ENCODE peak calls at places on chromosomes 13 and 19, in six cellular contexts. R is progenitor cell of endocrine pancreas; D is type B pancreatic cell; I is activated naive CD8-positive, alpha-beta T cell treated with anti-CD3 and anti-CD28 coated beads for 36 hours; Y is NCI-H1048; B is upper lobe of right lung. P is an unnamed sample.

GRCh38 chr13:23384111-23384510 is 49.4 kb downstream of the SACS start:
- DNase-seq in D (no peak), I (no peak), Y (no peak), B (no peak), R (no peak), P (peak; percentile 68)

GRCh38 chr19:5186293-5187050 is 154.1 kb downstream of the PTPRS start:
- DNase-seq in D (no peak), R (no peak), B (no peak), Y (no peak), I (no peak), P (peak; percentile 15)

GRCh38 chr13:110555601-110556223 is 5.8 kb downstream of the RAB20 start:
- DNase-seq in B (no peak), D (no peak), Y (no peak), I (no peak), R (no peak), P (no peak)

GRCh38 chr13:97445504-97446187 is 11.7 kb downstream of the RAP2A start:
- DNase-seq in D (no peak), Y (no peak), R (no peak), I (no peak), B (no peak), P (no peak)

GRCh38 chr19:10896851-10897526 is 25.6 kb downstream of the CARM1 start:
- DNase-seq in D (no peak), B (no peak), R (no peak), Y (peak; percentile 72), I (no peak), P (no peak)

GRCh38 chr19:45782820-45783785 is 813 bp upstream of the DMPK start:
- DNase-seq in B (no peak), D (no peak), I (no peak), R (no peak), Y (no peak), P (peak; percentile 32)

GRCh38 chr13:67018775-67019174 is 211.4 kb downstream of the PCDH9 start:
- DNase-seq in B (no peak), D (no peak), I (no peak), R (no peak), Y (no peak), P (no peak)

GRCh38 chr13:95056266-95056665 is 245.0 kb downstream of the ABCC4 start:
- DNase-seq in R (no peak), D (no peak), I (no peak), Y (no peak), B (no peak), P (no peak)

GRCh38 chr19:6963937-6964336 is 57.3 kb downstream of the MBD3L2B start:
- DNase-seq in Y (no peak), B (no peak), D (no peak), I (peak; percentile 9), R (no peak), P (no peak)

GRCh38 chr19:14265285-14266036 is 59.5 kb upstream of the ADGRL1 start:
- DNase-seq in Y (no peak), R (no peak), I (no peak), B (no peak), D (no peak), P (no peak)

GRCh38 chr19:888615-889385 is 4.2 kb downstream of the MED16 start:
- DNase-seq in D (no peak), Y (no peak), B (no peak), I (no peak), R (no peak), P (no peak)

GRCh38 chr13:113427562-113428468 is 25.5 kb downstream of the ADPRHL1 start:
- DNase-seq in Y (no peak), D (no peak), R (no peak), B (no peak), I (no peak), P (no peak)

GRCh38 chr19:3656073-3656746 is 29.6 kb upstream of the CACTIN start:
- DNase-seq in Y (no peak), I (no peak), D (no peak), R (no peak), B (no peak), P (no peak)

GRCh38 chr13:23182142-23182541 is 1.4 kb downstream of the SGCG start:
- DNase-seq in I (no peak), D (no peak), R (no peak), Y (no peak), B (no peak), P (no peak)

GRCh38 chr13:24618219-24618955 is 61.8 kb upstream of the ATP12A start:
- DNase-seq in I (peak; percentile 81), Y (no peak), D (no peak), B (no peak), R (no peak), P (no peak)

GRCh38 chr13:27403252-27403678 is 21.2 kb upstream of the GTF3A start:
- DNase-seq in Y (no peak), I (no peak), R (no peak), B (no peak), D (no peak), P (peak; percentile 28)

GRCh38 chr13:39433705-39434104 is 169.3 kb downstream of the LHFPL6 start:
- DNase-seq in I (no peak), Y (no peak), D (no peak), R (no peak), B (no peak), P (no peak)

GRCh38 chr19:53906211-53907192 is 2.6 kb upstream of the CACNG7 start:
- DNase-seq in R (peak; percentile 43), B (peak; percentile 80), I (peak; percentile 69), Y (no peak), D (no peak), P (no peak)

GRCh38 chr19:7757358-7757757 is 5.7 kb upstream of the CLEC4M start:
- DNase-seq in R (no peak), I (no peak), Y (no peak), B (no peak), D (no peak), P (no peak)

GRCh38 chr13:39107484-39108040 is 69.3 kb downstream of the NHLRC3 start:
- DNase-seq in R (no peak), I (no peak), B (no peak), D (no peak), Y (no peak), P (no peak)

GRCh38 chr13:112231451-112232083 is 144.6 kb upstream of the SPACA7 start:
- DNase-seq in D (no peak), B (peak; percentile 51), Y (no peak), R (no peak), I (no peak), P (no peak)

GRCh38 chr19:7216373-7216902 is 77.8 kb downstream of the INSR start:
- DNase-seq in I (peak; percentile 57), Y (no peak), B (no peak), D (no peak), R (no peak), P (no peak)

GRCh38 chr13:111577956-111578595 is 257.6 kb downstream of the TEX29 start:
- DNase-seq in D (no peak), R (no peak), I (no peak), B (no peak), Y (no peak), P (no peak)